ENCODE peak calls at places on chromosomes 2 and 18, in eight cellular contexts. H is K562, F is IMR-90, S is erythroblast, Z is GM12878, X is thyroid gland, V is ovary, K is gastrocnemius medialis. Y is an unnamed sample.

GRCh38 chr2:182618672-182619079 is 97.4 kb upstream of the DNAJC10 start:
- DNase-seq in F (peak; percentile 67), H (no peak), K (no peak), S (no peak), Z (no peak), V (no peak), X (no peak), Y (no peak)

GRCh38 chr2:21772624-21773023 is 648.9 kb downstream of the TDRD15 start:
- DNase-seq in K (no peak), V (no peak), S (no peak), X (no peak), F (peak; percentile 98), Z (no peak), H (no peak), Y (no peak)

GRCh38 chr2:46461716-46462171 is 17.6 kb upstream of the TMEM247 start:
- DNase-seq in X (no peak), K (no peak), H (no peak), Z (peak; percentile 55), F (no peak), V (no peak), S (no peak), Y (no peak)

GRCh38 chr2:224127871-224128501 is 88.9 kb upstream of the SERPINE2 start:
- DNase-seq in V (no peak), S (no peak), X (no peak), F (peak; percentile 69), H (no peak), K (no peak), Z (no peak), Y (no peak)

GRCh38 chr2:105522645-105523044 is 123.8 kb upstream of the FHL2 start:
- DNase-seq in V (peak; percentile 49), K (no peak), F (no peak), H (no peak), X (peak; percentile 17), Z (no peak), S (no peak), Y (no peak)

GRCh38 chr2:119691189-119691588 is 12.2 kb downstream of the TMEM177 start:
- DNase-seq in Z (no peak), H (no peak), K (peak; percentile 46), X (no peak), V (no peak), F (no peak), S (no peak), Y (no peak)

GRCh38 chr18:9827856-9828793 is 57.6 kb upstream of the TXNDC2 start:
- DNase-seq in F (peak; percentile 100), S (peak; percentile 85), K (peak; percentile 35), X (no peak), Z (no peak), H (peak; percentile 94), V (no peak), Y (peak; percentile 83)

GRCh38 chr18:55401275-55401620 is 186.7 kb downstream of the TCF4 start:
- DNase-seq in K (no peak), Z (no peak), F (peak; percentile 26), S (no peak), V (no peak), H (no peak), X (no peak), Y (no peak)

GRCh38 chr2:238939074-238939473 is 91.2 kb downstream of the TWIST2 start:
- DNase-seq in V (peak; percentile 74), F (no peak), Z (no peak), X (no peak), K (peak; percentile 51), S (no peak), H (no peak), Y (no peak)

GRCh38 chr2:150041721-150042450 is 445.6 kb downstream of the RND3 start:
- DNase-seq in X (no peak), V (no peak), F (peak; percentile 86), S (no peak), H (no peak), Z (no peak), K (no peak), Y (no peak)

GRCh38 chr18:3283908-3284307 is 22.0 kb downstream of the MYL12B start:
- DNase-seq in Z (no peak), K (no peak), X (no peak), V (no peak), S (no peak), H (no peak), F (no peak), Y (no peak)

GRCh38 chr2:203585541-203585940 is 50.4 kb upstream of the RAPH1 start:
- DNase-seq in V (no peak), X (no peak), H (no peak), Z (no peak), K (no peak), F (no peak), S (no peak), Y (no peak)

GRCh38 chr18:44819944-44820510 is 139.3 kb downstream of the SETBP1 start:
- DNase-seq in X (peak; percentile 77), F (no peak), K (peak; percentile 97), S (no peak), Z (no peak), H (no peak), V (no peak), Y (no peak)

GRCh38 chr2:45962522-45962921 is 311.0 kb downstream of the PRKCE start:
- DNase-seq in V (peak; percentile 73), K (no peak), H (no peak), Z (no peak), F (peak; percentile 84), S (no peak), X (peak; percentile 90), Y (peak; percentile 15)

GRCh38 chr2:677056-677949 is at the start of gene TMEM18:
- DNase-seq in V (peak; percentile 99), Z (peak; percentile 97), S (peak; percentile 98), K (peak; percentile 92), F (peak; percentile 99), H (peak; percentile 98), X (peak; percentile 95), Y (peak; percentile 86)
- TF ChIP-seq POLR2A in V (peak; percentile 95), Z (peak; percentile 96), S (peak; percentile 98), K (peak; percentile 73), F (peak; percentile 92), H (peak; percentile 98), X (peak; percentile 97), Y (peak; percentile 76)

DNA sequence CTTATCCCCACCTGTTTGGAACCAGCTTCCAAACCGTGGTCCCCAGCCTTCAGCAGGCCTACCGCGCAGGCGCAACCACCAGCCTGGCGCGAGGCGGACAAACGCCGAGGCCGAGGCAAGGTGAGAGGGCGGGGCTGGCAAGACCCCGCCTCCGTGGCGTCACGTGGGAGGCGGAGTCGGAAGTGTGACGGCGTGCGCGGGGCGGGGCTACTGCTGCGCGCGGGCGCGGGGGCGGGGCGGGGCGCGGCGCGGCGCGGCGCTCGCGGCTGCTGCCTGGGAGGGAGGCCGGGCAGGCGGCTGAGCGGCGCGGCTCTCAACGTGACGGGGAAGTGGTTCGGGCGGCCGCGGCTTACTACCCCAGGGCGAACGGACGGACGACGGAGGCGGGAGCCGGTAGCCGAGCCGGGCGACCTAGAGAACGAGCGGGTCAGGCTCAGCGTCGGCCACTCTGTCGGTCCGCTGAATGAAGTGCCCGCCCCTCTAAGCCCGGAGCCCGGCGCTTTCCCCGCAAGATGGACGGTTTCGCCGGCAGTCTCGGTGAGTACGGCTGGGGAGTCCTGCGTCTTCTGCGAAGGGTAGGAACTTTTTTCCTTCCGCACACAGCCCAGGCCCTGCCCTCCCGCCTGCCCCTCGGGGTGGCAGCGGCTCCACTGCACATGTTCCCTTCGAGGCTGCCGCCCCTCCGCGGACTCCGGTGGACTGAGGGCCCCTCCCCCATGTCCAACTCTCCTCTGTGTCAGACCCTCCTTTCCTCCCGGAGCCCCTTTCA is at the start of gene EML4:
- DNase-seq in S (peak; percentile 95), X (peak; percentile 92), K (peak; percentile 90), Z (peak; percentile 52), V (peak; percentile 97), F (peak; percentile 90), H (peak; percentile 93), Y (peak; percentile 58)
- TF ChIP-seq POLR2A in S (peak; percentile 64), X (peak; percentile 88), K (peak; percentile 74), Z (peak; percentile 92), V (peak; percentile 81), F (peak; percentile 90), H (peak; percentile 84), Y (peak; percentile 88)

GRCh38 chr2:39120771-39121522 is at the start of gene SOS1:
- DNase-seq in X (peak; percentile 98), V (peak; percentile 96), H (peak; percentile 96), Z (peak; percentile 69), K (peak; percentile 96), F (peak; percentile 92), S (peak; percentile 96), Y (peak; percentile 89)
- TF ChIP-seq POLR2A in X (peak; percentile 95), V (peak; percentile 85), H (peak; percentile 86), Z (peak; percentile 79), K (peak; percentile 92), F (peak; percentile 51), S (peak; percentile 94), Y (peak; percentile 79)

GRCh38 chr2:63841254-63842022 is at the start of gene UGP2:
- DNase-seq in V (peak; percentile 88), H (peak; percentile 93), X (peak; percentile 95), S (peak; percentile 92), F (peak; percentile 92), Z (peak; percentile 62), K (peak; percentile 91), Y (peak; percentile 63)
- TF ChIP-seq POLR2A in V (peak; percentile 61), H (peak; percentile 75), X (peak; percentile 94), S (no peak), F (peak; percentile 93), Z (peak; percentile 77), K (peak; percentile 91), Y (peak; percentile 55)